ENCODE peak calls at places on chromosomes 4 and X, in seven cellular contexts. One of them, this sample, is unnamed.
A peak's percentile ranks its signal among the peaks of the same experiment; 100 is the strongest.

GRCh38 chr4:133921280-133922195 is 280.1 kb downstream of the PABPC4L start:
- DNase-seq in left ventricle myocardium inferior: no peak
- DNase-seq in fibroblast of lung: peak; percentile 12
- DNase-seq in adrenal gland: no peak
- DNase-seq in HFFc6: peak; percentile 25
- DNase-seq in ovary: no peak
- DNase-seq in RWPE1: no peak
- DNase-seq in this sample: no peak

GRCh38 chrX:72060196-72060974 is 71.3 kb downstream of the RTL5 start:
- DNase-seq in adrenal gland: no peak
- DNase-seq in HFFc6: no peak
- DNase-seq in left ventricle myocardium inferior: no peak
- DNase-seq in fibroblast of lung: no peak
- DNase-seq in ovary: peak; percentile 58
- DNase-seq in RWPE1: no peak
- DNase-seq in this sample: peak; percentile 37

GRCh38 chr4:150911326-150911725 is 103.8 kb downstream of the LRBA start:
- DNase-seq in fibroblast of lung: no peak
- DNase-seq in HFFc6: no peak
- DNase-seq in RWPE1: no peak
- DNase-seq in adrenal gland: no peak
- DNase-seq in ovary: no peak
- DNase-seq in left ventricle myocardium inferior: no peak
- DNase-seq in this sample: no peak

GRCh38 chrX:138917781-138918180 is 206.3 kb upstream of the FGF13 start:
- DNase-seq in HFFc6: no peak
- DNase-seq in fibroblast of lung: peak; percentile 81
- DNase-seq in left ventricle myocardium inferior: no peak
- DNase-seq in ovary: no peak
- DNase-seq in RWPE1: peak; percentile 20
- DNase-seq in adrenal gland: no peak
- DNase-seq in this sample: no peak

GRCh38 chrX:39017716-39018115 is 216.5 kb downstream of the MID1IP1 start:
- DNase-seq in HFFc6: no peak
- DNase-seq in fibroblast of lung: no peak
- DNase-seq in RWPE1: no peak
- DNase-seq in adrenal gland: peak; percentile 34
- DNase-seq in left ventricle myocardium inferior: no peak
- DNase-seq in ovary: no peak
- DNase-seq in this sample: no peak

GRCh38 chrX:18461431-18461830 is 36.0 kb downstream of the CDKL5 start:
- DNase-seq in RWPE1: no peak
- DNase-seq in fibroblast of lung: no peak
- DNase-seq in HFFc6: no peak
- DNase-seq in adrenal gland: no peak
- DNase-seq in ovary: no peak
- DNase-seq in left ventricle myocardium inferior: no peak
- DNase-seq in this sample: no peak

GRCh38 chrX:141791856-141792255 is 46.3 kb upstream of the MAGEC3 start:
- DNase-seq in fibroblast of lung: no peak
- DNase-seq in ovary: no peak
- DNase-seq in HFFc6: no peak
- DNase-seq in left ventricle myocardium inferior: no peak
- DNase-seq in RWPE1: no peak
- DNase-seq in adrenal gland: no peak
- DNase-seq in this sample: no peak

GRCh38 chr4:87901426-87901825 is 68.7 kb downstream of the MEPE start:
- DNase-seq in HFFc6: no peak
- DNase-seq in left ventricle myocardium inferior: no peak
- DNase-seq in adrenal gland: no peak
- DNase-seq in ovary: no peak
- DNase-seq in RWPE1: no peak
- DNase-seq in fibroblast of lung: peak; percentile 18
- DNase-seq in this sample: no peak

GRCh38 chrX:34578237-34578636 is 78.8 kb downstream of the TMEM47 start:
- DNase-seq in adrenal gland: no peak
- DNase-seq in fibroblast of lung: peak; percentile 21
- DNase-seq in left ventricle myocardium inferior: no peak
- DNase-seq in ovary: no peak
- DNase-seq in HFFc6: peak; percentile 34
- DNase-seq in RWPE1: no peak
- DNase-seq in this sample: peak; percentile 2

GRCh38 chr4:163505374-163505773 is 10.9 kb downstream of the TMA16 start:
- DNase-seq in HFFc6: no peak
- DNase-seq in fibroblast of lung: peak; percentile 71
- DNase-seq in adrenal gland: no peak
- DNase-seq in RWPE1: no peak
- DNase-seq in left ventricle myocardium inferior: no peak
- DNase-seq in ovary: no peak
- DNase-seq in this sample: no peak

GRCh38 chr4:16158504-16158852 is 67.8 kb downstream of the TAPT1 start:
- DNase-seq in fibroblast of lung: no peak
- DNase-seq in RWPE1: no peak
- DNase-seq in HFFc6: no peak
- DNase-seq in ovary: no peak
- DNase-seq in left ventricle myocardium inferior: no peak
- DNase-seq in adrenal gland: no peak
- DNase-seq in this sample: no peak

GRCh38 chr4:138865765-138866164 is 149.8 kb upstream of the NOCT start:
- DNase-seq in fibroblast of lung: no peak
- DNase-seq in ovary: no peak
- DNase-seq in HFFc6: no peak
- DNase-seq in RWPE1: no peak
- DNase-seq in left ventricle myocardium inferior: no peak
- DNase-seq in adrenal gland: no peak
- DNase-seq in this sample: no peak

GRCh38 chr4:48103483-48104139 is 30.4 kb downstream of the TXK start:
- DNase-seq in left ventricle myocardium inferior: no peak
- DNase-seq in ovary: no peak
- DNase-seq in fibroblast of lung: no peak
- DNase-seq in adrenal gland: no peak
- DNase-seq in RWPE1: no peak
- DNase-seq in HFFc6: no peak
- DNase-seq in this sample: no peak

GRCh38 chrX:53481093-53481492 is 46.9 kb upstream of the HSD17B10 start:
- DNase-seq in adrenal gland: no peak
- DNase-seq in RWPE1: no peak
- DNase-seq in left ventricle myocardium inferior: no peak
- DNase-seq in ovary: no peak
- DNase-seq in fibroblast of lung: no peak
- DNase-seq in HFFc6: no peak
- DNase-seq in this sample: no peak

GRCh38 chr4:86891785-86892638 is at the start of gene C4orf36:
- DNase-seq in adrenal gland: peak; percentile 78
- DNase-seq in ovary: peak; percentile 63
- DNase-seq in RWPE1: peak; percentile 72
- DNase-seq in HFFc6: peak; percentile 41
- DNase-seq in left ventricle myocardium inferior: peak; percentile 50
- DNase-seq in fibroblast of lung: peak; percentile 48
- DNase-seq in this sample: peak; percentile 59

GRCh38 chr4:2333356-2333841 is 71.5 kb upstream of the MXD4 start:
- DNase-seq in fibroblast of lung: peak; percentile 9
- DNase-seq in ovary: no peak
- DNase-seq in RWPE1: no peak
- DNase-seq in HFFc6: no peak
- DNase-seq in adrenal gland: no peak
- DNase-seq in left ventricle myocardium inferior: no peak
- DNase-seq in this sample: no peak

GRCh38 chrX:124190440-124190839 is 142.0 kb upstream of the TEX13D start:
- DNase-seq in ovary: no peak
- DNase-seq in adrenal gland: no peak
- DNase-seq in RWPE1: no peak
- DNase-seq in fibroblast of lung: no peak
- DNase-seq in left ventricle myocardium inferior: no peak
- DNase-seq in HFFc6: no peak
- DNase-seq in this sample: no peak

GRCh38 chrX:67555578-67556203 is 11.9 kb downstream of the AR start:
- DNase-seq in adrenal gland: no peak
- DNase-seq in HFFc6: peak; percentile 25
- DNase-seq in ovary: no peak
- DNase-seq in left ventricle myocardium inferior: no peak
- DNase-seq in RWPE1: no peak
- DNase-seq in fibroblast of lung: peak; percentile 32
- DNase-seq in this sample: no peak

GRCh38 chr4:70746179-70746839 is 24.5 kb downstream of the RUFY3 start:
- DNase-seq in HFFc6: peak; percentile 50
- DNase-seq in RWPE1: no peak
- DNase-seq in left ventricle myocardium inferior: no peak
- DNase-seq in adrenal gland: peak; percentile 47
- DNase-seq in fibroblast of lung: peak; percentile 70
- DNase-seq in ovary: no peak
- DNase-seq in this sample: no peak

GRCh38 chrX:137424679-137425078 is 141.2 kb upstream of the ZIC3 start:
- DNase-seq in RWPE1: no peak
- DNase-seq in adrenal gland: no peak
- DNase-seq in left ventricle myocardium inferior: no peak
- DNase-seq in ovary: no peak
- DNase-seq in HFFc6: no peak
- DNase-seq in fibroblast of lung: no peak
- DNase-seq in this sample: no peak

GRCh38 chr4:154018659-154019058 is 229.8 kb upstream of the SFRP2 start:
- DNase-seq in adrenal gland: no peak
- DNase-seq in fibroblast of lung: no peak
- DNase-seq in RWPE1: no peak
- DNase-seq in left ventricle myocardium inferior: no peak
- DNase-seq in HFFc6: no peak
- DNase-seq in ovary: no peak
- DNase-seq in this sample: peak; percentile 33

GRCh38 chr4:62709618-62710252 is 1509.6 kb downstream of the ADGRL3 start:
- DNase-seq in RWPE1: peak; percentile 11
- DNase-seq in HFFc6: no peak
- DNase-seq in ovary: no peak
- DNase-seq in fibroblast of lung: peak; percentile 6
- DNase-seq in left ventricle myocardium inferior: no peak
- DNase-seq in adrenal gland: no peak
- DNase-seq in this sample: peak; percentile 2

GRCh38 chrX:9785252-9785943 is 831 bp upstream of the SHROOM2 start:
- DNase-seq in adrenal gland: no peak
- DNase-seq in left ventricle myocardium inferior: no peak
- DNase-seq in RWPE1: no peak
- DNase-seq in HFFc6: no peak
- DNase-seq in fibroblast of lung: no peak
- DNase-seq in ovary: no peak
- DNase-seq in this sample: no peak

GRCh38 chr4:83810428-83810827 is 274.5 kb downstream of the GPAT3 start:
- DNase-seq in ovary: no peak
- DNase-seq in HFFc6: no peak
- DNase-seq in fibroblast of lung: peak; percentile 60
- DNase-seq in adrenal gland: no peak
- DNase-seq in left ventricle myocardium inferior: no peak
- DNase-seq in RWPE1: no peak
- DNase-seq in this sample: no peak

GRCh38 chr4:1807258-1807777 is 14.2 kb downstream of the FGFR3 start:
- DNase-seq in ovary: no peak
- DNase-seq in left ventricle myocardium inferior: no peak
- DNase-seq in HFFc6: no peak
- DNase-seq in adrenal gland: no peak
- DNase-seq in fibroblast of lung: no peak
- DNase-seq in RWPE1: no peak
- DNase-seq in this sample: no peak

GRCh38 chr4:182179105-182179504 is 64.1 kb upstream of the TENM3 start:
- DNase-seq in ovary: no peak
- DNase-seq in adrenal gland: no peak
- DNase-seq in RWPE1: peak; percentile 18
- DNase-seq in left ventricle myocardium inferior: no peak
- DNase-seq in fibroblast of lung: peak; percentile 87
- DNase-seq in HFFc6: peak; percentile 9
- DNase-seq in this sample: no peak

GRCh38 chr4:105613326-105613725 is 60.9 kb downstream of the ARHGEF38 start:
- DNase-seq in adrenal gland: no peak
- DNase-seq in RWPE1: no peak
- DNase-seq in left ventricle myocardium inferior: no peak
- DNase-seq in fibroblast of lung: peak; percentile 16
- DNase-seq in ovary: no peak
- DNase-seq in HFFc6: no peak
- DNase-seq in this sample: no peak

GRCh38 chrX:151019837-151020236 is 36.7 kb downstream of the HMGB3 start:
- DNase-seq in RWPE1: peak; percentile 1
- DNase-seq in fibroblast of lung: peak; percentile 18
- DNase-seq in adrenal gland: no peak
- DNase-seq in HFFc6: peak; percentile 57
- DNase-seq in ovary: no peak
- DNase-seq in left ventricle myocardium inferior: no peak
- DNase-seq in this sample: no peak

GRCh38 chr4:20418865-20419451 is 167.3 kb downstream of the SLIT2 start:
- DNase-seq in adrenal gland: no peak
- DNase-seq in HFFc6: peak; percentile 51
- DNase-seq in RWPE1: peak; percentile 31
- DNase-seq in ovary: no peak
- DNase-seq in fibroblast of lung: peak; percentile 68
- DNase-seq in left ventricle myocardium inferior: no peak
- DNase-seq in this sample: no peak
- TF ChIP-seq CTCF in adrenal gland: peak; percentile 50
- TF ChIP-seq CTCF in HFFc6: peak; percentile 76
- TF ChIP-seq CTCF in RWPE1: peak; percentile 66
- TF ChIP-seq CTCF in ovary: no peak
- TF ChIP-seq CTCF in fibroblast of lung: peak; percentile 39
- TF ChIP-seq CTCF in left ventricle myocardium inferior: peak; percentile 54
- TF ChIP-seq CTCF in this sample: peak; percentile 69

GRCh38 chrX:8783100-8784098 is 17.8 kb downstream of the FAM9A start:
- DNase-seq in fibroblast of lung: peak; percentile 1
- DNase-seq in adrenal gland: peak; percentile 24
- DNase-seq in HFFc6: no peak
- DNase-seq in RWPE1: no peak
- DNase-seq in left ventricle myocardium inferior: no peak
- DNase-seq in ovary: no peak
- DNase-seq in this sample: no peak
- TF ChIP-seq CTCF in fibroblast of lung: peak; percentile 43
- TF ChIP-seq CTCF in adrenal gland: no peak
- TF ChIP-seq CTCF in HFFc6: peak; percentile 55
- TF ChIP-seq CTCF in RWPE1: no peak
- TF ChIP-seq CTCF in left ventricle myocardium inferior: peak; percentile 48
- TF ChIP-seq CTCF in ovary: no peak
- TF ChIP-seq CTCF in this sample: peak; percentile 48

DNA sequence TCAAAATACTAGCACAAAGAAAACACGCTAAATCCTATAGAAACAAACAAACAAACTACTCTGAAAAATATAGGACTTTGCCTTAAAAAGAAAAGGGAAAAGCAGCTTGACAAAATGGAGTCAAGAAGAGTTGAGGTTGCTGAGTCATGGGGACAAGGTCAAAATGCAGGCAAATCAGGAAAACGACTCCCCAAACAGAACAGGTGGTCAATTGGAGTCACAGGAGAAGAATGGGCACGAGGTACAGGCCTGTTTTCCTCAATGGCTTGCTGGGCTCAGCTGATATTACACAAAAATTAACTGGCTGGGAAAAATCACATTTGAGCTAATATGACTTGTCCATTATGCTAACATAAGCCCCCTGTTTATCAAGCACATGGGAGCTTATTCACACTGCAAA is 1621.9 kb downstream of the STIM2 start:
- DNase-seq in ovary: no peak
- DNase-seq in left ventricle myocardium inferior: no peak
- DNase-seq in adrenal gland: no peak
- DNase-seq in HFFc6: no peak
- DNase-seq in fibroblast of lung: no peak
- DNase-seq in RWPE1: no peak
- DNase-seq in this sample: no peak
- TF ChIP-seq CTCF in ovary: no peak
- TF ChIP-seq CTCF in left ventricle myocardium inferior: no peak
- TF ChIP-seq CTCF in adrenal gland: no peak
- TF ChIP-seq CTCF in HFFc6: no peak
- TF ChIP-seq CTCF in fibroblast of lung: no peak
- TF ChIP-seq CTCF in RWPE1: no peak
- TF ChIP-seq CTCF in this sample: no peak

GRCh38 chrX:117744958-117745357 is 371.7 kb downstream of the KLHL13 start:
- DNase-seq in RWPE1: no peak
- DNase-seq in HFFc6: no peak
- DNase-seq in fibroblast of lung: no peak
- DNase-seq in ovary: no peak
- DNase-seq in adrenal gland: no peak
- DNase-seq in left ventricle myocardium inferior: no peak
- DNase-seq in this sample: no peak

GRCh38 chrX:117743469-117744251 is 372.9 kb downstream of the KLHL13 start:
- DNase-seq in RWPE1: no peak
- DNase-seq in adrenal gland: no peak
- DNase-seq in ovary: no peak
- DNase-seq in left ventricle myocardium inferior: no peak
- DNase-seq in HFFc6: no peak
- DNase-seq in fibroblast of lung: no peak
- DNase-seq in this sample: no peak
- TF ChIP-seq CTCF in RWPE1: no peak
- TF ChIP-seq CTCF in adrenal gland: peak; percentile 30
- TF ChIP-seq CTCF in ovary: no peak
- TF ChIP-seq CTCF in left ventricle myocardium inferior: peak; percentile 26
- TF ChIP-seq CTCF in HFFc6: peak; percentile 15
- TF ChIP-seq CTCF in fibroblast of lung: no peak
- TF ChIP-seq CTCF in this sample: peak; percentile 57

This sample was measured in neural crest cell.